ENCODE peak calls at places on chromosomes 1 and 21, in five cellular contexts. One of them, this sample, is unnamed.
A peak's percentile ranks its signal among the peaks of the same experiment; 100 is the strongest.

GRCh38 chr1:91609571-91609970 is 108.9 kb downstream of the CDC7 start:
- DNase-seq in IMR-90: peak; percentile 77
- DNase-seq in K562: no peak
- DNase-seq in SK-N-SH: no peak
- DNase-seq in GM12878: no peak
- DNase-seq in this sample: no peak

GRCh38 chr1:119702384-119702783 is 9.3 kb upstream of the PHGDH start:
- DNase-seq in IMR-90: peak; percentile 83
- DNase-seq in K562: no peak
- DNase-seq in SK-N-SH: no peak
- DNase-seq in GM12878: no peak
- DNase-seq in this sample: no peak

GRCh38 chr21:37799193-37800121 is 116.8 kb downstream of the KCNJ6 start:
- DNase-seq in IMR-90: peak; percentile 16
- DNase-seq in K562: no peak
- DNase-seq in SK-N-SH: no peak
- DNase-seq in GM12878: no peak
- DNase-seq in this sample: no peak

GRCh38 chr1:244970236-244970652 is 105.9 kb upstream of the HNRNPU start:
- DNase-seq in IMR-90: peak; percentile 54
- DNase-seq in K562: peak; percentile 96
- DNase-seq in SK-N-SH: peak; percentile 82
- DNase-seq in GM12878: no peak
- DNase-seq in this sample: peak; percentile 77

GRCh38 chr1:15455522-15455921 is 1.0 kb upstream of the CELA2A start:
- DNase-seq in IMR-90: peak; percentile 54
- DNase-seq in K562: no peak
- DNase-seq in SK-N-SH: no peak
- DNase-seq in GM12878: peak; percentile 35
- DNase-seq in this sample: no peak

GRCh38 chr1:221801773-221802516 is 60.1 kb upstream of the DUSP10 start:
- DNase-seq in IMR-90: peak; percentile 89
- DNase-seq in K562: no peak
- DNase-seq in SK-N-SH: no peak
- DNase-seq in GM12878: no peak
- DNase-seq in this sample: no peak

GRCh38 chr21:36565616-36566015 is 85.7 kb upstream of the CLDN14 start:
- DNase-seq in IMR-90: no peak
- DNase-seq in K562: no peak
- DNase-seq in SK-N-SH: no peak
- DNase-seq in GM12878: no peak
- DNase-seq in this sample: no peak

GRCh38 chr1:112935474-112936289 is 20.3 kb downstream of the SLC16A1 start:
- DNase-seq in IMR-90: peak; percentile 78
- DNase-seq in K562: peak; percentile 54
- DNase-seq in SK-N-SH: no peak
- DNase-seq in GM12878: no peak
- DNase-seq in this sample: no peak

GRCh38 chr21:46199436-46200373 is 15.4 kb upstream of the SPATC1L start:
- DNase-seq in IMR-90: peak; percentile 15
- DNase-seq in K562: no peak
- DNase-seq in SK-N-SH: no peak
- DNase-seq in GM12878: no peak
- DNase-seq in this sample: no peak

GRCh38 chr1:31701137-31701736 is 2.6 kb downstream of the COL16A1 start:
- DNase-seq in IMR-90: peak; percentile 98
- DNase-seq in K562: peak; percentile 83
- DNase-seq in SK-N-SH: peak; percentile 86
- DNase-seq in GM12878: no peak
- DNase-seq in this sample: peak; percentile 97

GRCh38 chr1:212034516-212035122 is 738 bp downstream of the INTS7 start:
- DNase-seq in IMR-90: no peak
- DNase-seq in K562: no peak
- DNase-seq in SK-N-SH: no peak
- DNase-seq in GM12878: no peak
- DNase-seq in this sample: no peak

GRCh38 chr1:212035835-212036605 is 472 bp downstream of the DTL start:
- DNase-seq in IMR-90: no peak
- DNase-seq in K562: no peak
- DNase-seq in SK-N-SH: no peak
- DNase-seq in GM12878: no peak
- DNase-seq in this sample: no peak

GRCh38 chr1:212035123-212035834 is at the start of the genes DTL and INTS7:
- DNase-seq in IMR-90: peak; percentile 99
- DNase-seq in K562: peak; percentile 100
- DNase-seq in SK-N-SH: peak; percentile 94
- DNase-seq in GM12878: peak; percentile 96
- DNase-seq in this sample: peak; percentile 99

DNA sequence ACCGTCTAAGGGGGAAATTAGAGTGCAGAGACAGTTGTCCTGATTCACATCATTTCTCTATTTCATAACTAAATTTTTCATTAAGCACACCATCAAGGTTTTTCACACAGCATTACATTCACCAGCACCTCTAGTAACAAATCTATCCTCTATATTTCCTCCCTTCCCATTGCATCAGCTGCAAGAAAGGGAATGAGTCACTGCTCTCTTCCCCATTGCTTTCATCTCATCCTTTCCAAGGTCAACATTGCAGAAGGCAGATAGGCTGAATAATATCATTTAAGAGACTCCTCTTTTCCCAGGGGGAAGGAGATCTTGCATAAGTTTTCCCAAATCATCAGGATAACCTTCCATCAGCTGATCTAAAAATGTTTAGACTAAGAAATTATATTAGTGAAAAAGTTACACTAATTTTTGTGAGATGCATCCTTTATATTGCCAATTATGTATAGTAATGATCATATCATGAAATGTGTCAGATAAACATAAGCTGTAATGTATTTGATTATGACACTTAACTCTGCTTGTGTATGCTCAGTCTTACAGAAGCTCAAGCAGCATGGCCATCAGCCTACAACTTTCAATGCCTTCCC is 4.3 kb downstream of the INTS7 start:
- DNase-seq in IMR-90: peak; percentile 91
- DNase-seq in K562: peak; percentile 47
- DNase-seq in SK-N-SH: no peak
- DNase-seq in GM12878: no peak
- DNase-seq in this sample: peak; percentile 83
- TF ChIP-seq MXI1 in IMR-90: no peak
- TF ChIP-seq MXI1 in K562: no peak
- TF ChIP-seq MXI1 in SK-N-SH: no peak
- TF ChIP-seq MXI1 in GM12878: no peak
- TF ChIP-seq MXI1 in this sample: no peak

DNA sequence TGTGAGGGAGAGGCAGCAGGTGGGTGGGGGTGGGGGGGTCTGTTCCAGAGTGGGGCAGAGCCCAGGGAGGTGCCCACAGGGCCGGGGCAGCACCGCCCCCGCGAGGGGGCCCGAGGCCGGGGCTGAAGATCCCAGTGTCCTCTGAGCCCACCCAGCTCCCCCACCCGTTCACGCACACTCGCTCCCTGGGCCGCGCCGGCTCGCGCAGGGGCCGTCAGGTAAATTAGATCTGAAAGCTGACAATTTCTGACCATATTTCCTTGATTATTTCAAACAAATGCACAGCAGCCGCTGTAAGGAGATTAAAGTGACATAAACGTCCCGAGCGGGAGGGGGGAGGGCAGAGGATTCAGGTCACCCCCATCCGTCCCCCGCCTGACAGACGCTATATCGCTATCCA is 118.1 kb downstream of the CASZ1 start:
- DNase-seq in IMR-90: no peak
- DNase-seq in K562: no peak
- DNase-seq in SK-N-SH: peak; percentile 39
- DNase-seq in GM12878: no peak
- DNase-seq in this sample: no peak
- TF ChIP-seq MXI1 in IMR-90: no peak
- TF ChIP-seq MXI1 in K562: no peak
- TF ChIP-seq MXI1 in SK-N-SH: no peak
- TF ChIP-seq MXI1 in GM12878: no peak
- TF ChIP-seq MXI1 in this sample: no peak

GRCh38 chr1:164704954-164705353 is 146.0 kb downstream of the PBX1 start:
- DNase-seq in IMR-90: no peak
- DNase-seq in K562: peak; percentile 22
- DNase-seq in SK-N-SH: peak; percentile 28
- DNase-seq in GM12878: no peak
- DNase-seq in this sample: no peak
- TF ChIP-seq MXI1 in IMR-90: no peak
- TF ChIP-seq MXI1 in K562: no peak
- TF ChIP-seq MXI1 in SK-N-SH: no peak
- TF ChIP-seq MXI1 in GM12878: no peak
- TF ChIP-seq MXI1 in this sample: no peak

GRCh38 chr1:27686223-27686990 is 14.4 kb upstream of the IFI6 start:
- DNase-seq in IMR-90: no peak
- DNase-seq in K562: no peak
- DNase-seq in SK-N-SH: no peak
- DNase-seq in GM12878: no peak
- DNase-seq in this sample: no peak

GRCh38 chr1:27687906-27688305 is 15.9 kb upstream of the IFI6 start:
- DNase-seq in IMR-90: no peak
- DNase-seq in K562: no peak
- DNase-seq in SK-N-SH: no peak
- DNase-seq in GM12878: no peak
- DNase-seq in this sample: no peak

GRCh38 chr1:27684176-27684575 is 12.2 kb upstream of the IFI6 start:
- DNase-seq in IMR-90: no peak
- DNase-seq in K562: no peak
- DNase-seq in SK-N-SH: no peak
- DNase-seq in GM12878: no peak
- DNase-seq in this sample: no peak

GRCh38 chr1:27690205-27690604 is 18.2 kb upstream of the IFI6 start:
- DNase-seq in IMR-90: no peak
- DNase-seq in K562: peak; percentile 41
- DNase-seq in SK-N-SH: no peak
- DNase-seq in GM12878: no peak
- DNase-seq in this sample: no peak

DNA sequence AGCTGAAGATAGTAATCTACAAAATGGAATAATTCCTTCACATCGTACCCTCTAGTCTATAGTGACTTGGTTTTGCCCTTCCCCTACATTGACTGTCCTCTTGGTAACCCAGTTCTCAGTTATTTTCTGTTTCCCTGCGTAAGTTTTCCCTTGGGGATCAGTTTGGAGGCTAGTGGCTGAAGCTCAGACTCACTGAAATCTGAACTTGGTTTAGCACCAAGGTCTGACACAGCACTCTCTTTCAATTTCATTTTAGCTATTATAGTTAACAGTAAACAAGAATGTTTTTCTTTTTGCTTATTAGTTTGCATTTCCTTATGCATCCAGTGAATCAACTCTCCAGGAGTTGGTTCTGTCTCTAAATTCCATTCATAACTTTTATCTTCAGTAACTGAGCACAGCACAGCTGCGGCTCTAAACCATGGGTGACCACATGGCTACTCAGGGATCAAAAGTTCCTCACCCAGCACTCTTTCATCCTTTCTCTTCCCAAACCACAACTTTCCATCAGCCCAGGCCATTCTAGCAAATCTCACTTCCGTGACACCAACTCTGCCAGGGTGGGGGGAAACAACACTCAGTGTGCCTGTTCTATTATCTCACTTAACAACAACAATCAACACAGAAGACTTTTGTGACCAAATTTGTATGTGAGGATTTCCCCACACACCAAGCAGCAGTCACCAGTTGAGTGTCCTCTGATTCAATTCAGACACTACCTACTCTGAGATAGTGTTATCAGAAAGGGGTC is 17.6 kb upstream of the IFI6 start:
- DNase-seq in IMR-90: peak; percentile 57
- DNase-seq in K562: no peak
- DNase-seq in SK-N-SH: no peak
- DNase-seq in GM12878: peak; percentile 60
- DNase-seq in this sample: no peak
- TF ChIP-seq MXI1 in IMR-90: no peak
- TF ChIP-seq MXI1 in K562: no peak
- TF ChIP-seq MXI1 in SK-N-SH: no peak
- TF ChIP-seq MXI1 in GM12878: no peak
- TF ChIP-seq MXI1 in this sample: no peak

DNA sequence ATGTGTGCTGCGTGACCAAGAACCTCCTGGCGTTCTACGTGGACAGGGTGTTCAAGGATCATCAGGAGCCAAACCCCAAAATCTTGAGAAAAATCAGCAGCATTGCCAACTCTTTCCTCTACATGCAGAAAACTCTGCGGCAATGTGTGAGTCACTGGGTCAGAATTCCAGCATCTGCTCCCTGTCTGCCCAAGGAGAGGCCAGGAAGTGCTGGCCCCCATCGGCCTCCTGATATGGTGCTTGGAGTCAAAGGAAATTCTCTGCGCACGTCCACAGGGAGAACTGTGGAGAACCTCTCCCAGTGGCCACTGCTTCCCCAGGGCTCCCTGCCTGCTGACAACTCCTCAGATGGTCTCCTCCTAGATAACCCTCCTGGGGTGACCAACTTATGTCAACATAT is 25.6 kb upstream of the IL20 start:
- DNase-seq in IMR-90: peak; percentile 71
- DNase-seq in K562: no peak
- DNase-seq in SK-N-SH: no peak
- DNase-seq in GM12878: no peak
- DNase-seq in this sample: no peak
- TF ChIP-seq MXI1 in IMR-90: no peak
- TF ChIP-seq MXI1 in K562: no peak
- TF ChIP-seq MXI1 in SK-N-SH: no peak
- TF ChIP-seq MXI1 in GM12878: no peak
- TF ChIP-seq MXI1 in this sample: no peak

DNA sequence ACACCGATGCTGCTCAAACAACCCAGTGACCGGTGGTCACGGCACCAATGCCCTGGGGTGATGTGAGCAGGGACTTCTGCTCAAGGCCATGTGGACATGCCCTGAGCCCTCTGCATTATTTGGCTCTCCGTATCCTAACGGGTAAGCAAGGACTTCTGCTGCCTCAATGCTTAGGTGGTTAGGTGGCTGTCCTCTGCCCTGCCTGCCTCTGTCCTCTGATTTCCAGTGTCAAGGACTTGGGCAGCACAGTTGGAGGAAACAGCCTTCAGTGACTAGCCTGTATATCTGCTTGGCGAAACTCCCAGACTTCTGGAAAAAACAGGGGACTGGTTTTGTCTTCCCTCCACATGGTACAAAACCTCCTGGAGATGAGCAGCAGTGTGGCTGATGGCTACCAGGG is 34.5 kb downstream of the DNAJC11 start:
- DNase-seq in IMR-90: peak; percentile 35
- DNase-seq in K562: no peak
- DNase-seq in SK-N-SH: no peak
- DNase-seq in GM12878: no peak
- DNase-seq in this sample: no peak
- TF ChIP-seq MXI1 in IMR-90: no peak
- TF ChIP-seq MXI1 in K562: no peak
- TF ChIP-seq MXI1 in SK-N-SH: no peak
- TF ChIP-seq MXI1 in GM12878: no peak
- TF ChIP-seq MXI1 in this sample: no peak

DNA sequence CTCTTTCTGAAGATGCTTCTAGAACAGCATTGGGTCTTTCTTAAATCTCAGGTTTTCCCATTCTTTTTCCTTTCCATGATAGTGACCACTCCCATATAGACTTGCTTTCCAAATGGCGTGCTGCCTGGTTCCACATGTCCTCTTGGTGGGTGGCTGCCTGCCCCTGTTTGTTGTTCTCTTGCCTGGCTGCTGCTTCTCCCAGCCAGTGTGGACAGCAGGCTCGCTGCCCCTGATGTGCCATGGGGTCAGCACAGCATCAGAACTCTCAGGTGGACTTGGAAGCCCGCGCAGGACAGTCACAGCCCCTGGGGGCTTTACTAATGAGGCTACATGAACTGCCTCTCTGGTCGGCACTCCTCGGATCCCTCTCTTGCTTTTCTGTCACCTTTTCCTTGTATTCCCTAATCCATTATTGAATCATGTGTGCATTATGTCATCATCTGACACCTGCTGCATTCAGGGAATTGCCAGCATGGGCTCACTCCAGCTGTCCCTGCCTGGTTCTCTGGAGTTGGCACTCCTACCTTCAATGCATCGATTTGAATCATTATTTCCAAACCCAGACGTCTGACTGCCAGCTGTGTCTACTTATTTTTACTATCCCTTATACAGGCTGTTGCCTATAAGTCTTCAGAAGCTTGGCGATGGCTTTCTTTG is 100.5 kb upstream of the COA6 start:
- DNase-seq in IMR-90: no peak
- DNase-seq in K562: no peak
- DNase-seq in SK-N-SH: no peak
- DNase-seq in GM12878: no peak
- DNase-seq in this sample: no peak
- TF ChIP-seq MXI1 in IMR-90: no peak
- TF ChIP-seq MXI1 in K562: no peak
- TF ChIP-seq MXI1 in SK-N-SH: no peak
- TF ChIP-seq MXI1 in GM12878: no peak
- TF ChIP-seq MXI1 in this sample: no peak

This sample was measured in HepG2.